ENCODE peak calls at places on chromosomes 13 and 19, in seven cellular contexts. O is CD4-positive, alpha-beta T cell; C is cardiac muscle cell; J is CD4-positive, CD25-positive, alpha-beta regulatory T cell; D is epithelial cell of prostate; F is tibial nerve; H is heart right ventricle. T is an unnamed sample.

GRCh38 chr19:12318782-12319413 is 14.5 kb downstream of the ZNF563 start:
- DNase-seq in J (no peak), F (no peak), C (no peak), H (no peak), D (no peak), O (no peak), T (no peak)

GRCh38 chr13:44063881-44064280 is 184.2 kb downstream of the LACC1 start:
- DNase-seq in H (no peak), F (no peak), D (peak), J (no peak), C (no peak), O (no peak), T (no peak)

GRCh38 chr19:39112338-39112890 is 13.2 kb upstream of the PAK4 start:
- DNase-seq in D (peak), J (no peak), C (no peak), O (no peak), F (no peak), H (no peak), T (peak)

GRCh38 chr19:29013325-29013724 is 199.6 kb downstream of the UQCRFS1 start:
- DNase-seq in H (no peak), O (no peak), F (no peak), J (no peak), C (no peak), D (no peak), T (no peak)

GRCh38 chr13:48769107-48769704 is 115.5 kb downstream of the CYSLTR2 start:
- DNase-seq in O (peak), F (peak), C (peak), H (peak), D (no peak), J (peak), T (peak)

GRCh38 chr13:100396771-100397170 is 191.8 kb downstream of the GGACT start:
- DNase-seq in F (no peak), C (no peak), O (no peak), H (no peak), J (no peak), D (no peak), T (no peak)

GRCh38 chr13:21328836-21329477 is 130.1 kb downstream of the ZDHHC20 start:
- DNase-seq in O (no peak), F (no peak), J (no peak), C (no peak), D (no peak), H (no peak), T (no peak)

GRCh38 chr19:41565384-41565730 is 10.6 kb upstream of the CEACAM21 start:
- DNase-seq in J (no peak), H (no peak), C (no peak), O (no peak), F (no peak), D (no peak), T (no peak)

GRCh38 chr19:38678217-38678890 is 30.9 kb downstream of the ACTN4 start:
- DNase-seq in C (no peak), J (no peak), F (no peak), D (no peak), O (no peak), H (no peak), T (no peak)

GRCh38 chr19:2727640-2727944 is 6.4 kb upstream of the DIRAS1 start:
- DNase-seq in J (no peak), F (no peak), H (no peak), O (no peak), D (no peak), C (no peak), T (peak)

GRCh38 chr13:43728411-43728810 is 58.4 kb downstream of the ENOX1 start:
- DNase-seq in C (no peak), F (no peak), H (no peak), J (no peak), D (no peak), O (no peak), T (no peak)

GRCh38 chr13:73321039-73321438 is 262.2 kb downstream of the KLF5 start:
- DNase-seq in F (no peak), H (no peak), O (no peak), D (no peak), J (no peak), C (no peak), T (no peak)

GRCh38 chr13:38024431-38024830 is 154.9 kb upstream of the TRPC4 start:
- DNase-seq in D (no peak), F (no peak), H (no peak), J (no peak), C (no peak), O (no peak), T (no peak)

GRCh38 chr13:42807236-42807635 is 25.9 kb downstream of the FAM216B start:
- DNase-seq in J (no peak), D (no peak), C (no peak), F (no peak), H (no peak), O (no peak), T (no peak)

GRCh38 chr13:50898338-50898737 is 11.3 kb upstream of the RNASEH2B start:
- DNase-seq in O (no peak), D (no peak), H (no peak), C (no peak), J (no peak), F (no peak), T (no peak)

GRCh38 chr13:27607125-27607524 is 13.2 kb downstream of the LNX2 start:
- DNase-seq in J (no peak), D (no peak), O (no peak), C (peak), F (no peak), H (peak), T (peak)

GRCh38 chr19:29400917-29401711 is 124.7 kb upstream of the VSTM2B start:
- DNase-seq in O (no peak), J (no peak), D (no peak), H (no peak), F (no peak), C (no peak), T (no peak)

GRCh38 chr19:18278521-18279265 is 2.7 kb downstream of the JUND start:
- DNase-seq in O (peak), C (no peak), H (no peak), J (peak), F (no peak), D (no peak), T (no peak)

GRCh38 chr13:36778083-36778671 is 40.8 kb upstream of the RFXAP start:
- DNase-seq in C (no peak), J (no peak), F (no peak), H (no peak), O (no peak), D (no peak), T (no peak)

GRCh38 chr13:29800687-29801086 is 49.7 kb downstream of the UBL3 start:
- DNase-seq in F (no peak), H (no peak), J (no peak), D (no peak), C (no peak), O (no peak), T (no peak)

GRCh38 chr19:6696239-6696820 is 24.1 kb downstream of the C3 start:
- DNase-seq in H (no peak), O (no peak), D (no peak), J (no peak), F (no peak), C (no peak), T (no peak)

GRCh38 chr19:51702103-51702753 is 9.1 kb downstream of the SPACA6 start:
- DNase-seq in J (peak), H (peak), F (peak), O (peak), C (peak), D (no peak), T (peak)

GRCh38 chr13:99871249-99871898 is 100.2 kb downstream of the ZIC5 start:
- DNase-seq in O (no peak), J (no peak), H (no peak), D (no peak), C (no peak), F (no peak), T (no peak)

GRCh38 chr19:32599736-32600157 is 18.8 kb downstream of the PDCD5 start:
- DNase-seq in H (peak), C (peak), F (no peak), J (peak), D (peak), O (no peak), T (peak)

GRCh38 chr13:98215508-98215907 is 38.4 kb upstream of the RNF113B start:
- DNase-seq in J (no peak), H (no peak), D (no peak), O (no peak), F (no peak), C (no peak), T (no peak)

GRCh38 chr19:47511681-47512080 is 3.2 kb downstream of the NAPA start:
- DNase-seq in D (no peak), H (no peak), J (no peak), C (no peak), F (no peak), O (no peak), T (no peak)

GRCh38 chr13:113851826-113852535 is 11.9 kb downstream of the GAS6 start:
- DNase-seq in H (peak), J (no peak), O (no peak), D (no peak), F (no peak), C (no peak), T (no peak)

GRCh38 chr13:30224732-30225131 is 82.6 kb downstream of the KATNAL1 start:
- DNase-seq in F (no peak), O (no peak), C (no peak), J (no peak), D (peak), H (no peak), T (peak)

GRCh38 chr13:111531505-111531904 is 211.1 kb downstream of the TEX29 start:
- DNase-seq in D (no peak), C (peak), J (no peak), F (no peak), O (no peak), H (no peak), T (no peak)

GRCh38 chr19:44767295-44768180 is 10.2 kb upstream of the CBLC start:
- DNase-seq in O (no peak), D (no peak), J (no peak), C (no peak), H (no peak), F (no peak), T (no peak)

GRCh38 chr13:51148952-51149573 is 38.0 kb upstream of the C13orf42 start:
- DNase-seq in F (no peak), D (no peak), O (no peak), J (no peak), C (peak), H (peak), T (peak)

GRCh38 chr13:110559429-110559943 is 2.0 kb downstream of the RAB20 start:
- DNase-seq in O (no peak), D (no peak), F (no peak), C (peak), J (no peak), H (peak), T (no peak)

GRCh38 chr13:67443901-67444300 is 213.8 kb upstream of the PCDH9 start:
- DNase-seq in D (no peak), C (no peak), H (no peak), F (no peak), O (no peak), J (no peak), T (no peak)

DNA sequence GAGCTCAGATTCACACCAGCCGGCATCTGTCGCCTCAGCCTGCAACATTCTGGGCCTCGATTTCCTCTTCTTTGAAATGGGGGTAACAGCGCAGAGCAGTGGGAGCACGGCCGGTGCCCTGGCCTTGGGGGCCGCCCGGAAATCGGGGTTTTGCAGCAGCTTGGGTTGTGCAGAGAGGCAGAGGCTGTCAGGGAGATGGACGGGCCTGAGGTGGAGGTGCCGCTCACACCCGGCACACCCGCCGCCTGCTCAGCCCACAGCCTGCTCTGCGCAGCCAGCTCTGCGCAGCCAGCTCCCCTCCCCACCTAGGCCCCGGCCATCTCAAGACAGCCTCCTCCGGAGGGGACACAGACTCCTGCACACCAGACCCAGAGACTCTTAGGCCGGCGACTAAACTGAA is 10.6 kb downstream of the KLF2 start:
- DNase-seq in F (no peak), D (no peak), J (no peak), C (no peak), H (no peak), O (no peak), T (no peak)
- H3K27ac ChIP-seq in F (no peak), D (no peak), J (no peak), C (no peak), H (no peak), O (no peak), T (no peak)

GRCh38 chr19:953501-954271 is 27.9 kb downstream of the ARID3A start:
- DNase-seq in J (no peak), O (no peak), H (no peak), F (no peak), C (peak), D (no peak), T (no peak)

GRCh38 chr19:952680-953500 is 27.1 kb downstream of the ARID3A start:
- DNase-seq in O (no peak), D (no peak), H (no peak), J (no peak), F (no peak), C (no peak), T (peak)

GRCh38 chr19:954672-955494 is 29.0 kb downstream of the ARID3A start:
- DNase-seq in D (no peak), F (no peak), J (no peak), C (no peak), O (no peak), H (no peak), T (no peak)

GRCh38 chr19:955803-956746 is 28.1 kb upstream of the WDR18 start:
- DNase-seq in C (peak), F (no peak), O (no peak), J (no peak), D (no peak), H (no peak), T (no peak)

GRCh38 chr19:954272-954671 is 28.4 kb downstream of the ARID3A start:
- DNase-seq in D (no peak), H (no peak), F (no peak), C (no peak), O (no peak), J (no peak), T (no peak)
- H3K27ac ChIP-seq in D (no peak), H (no peak), F (no peak), C (peak), O (no peak), J (no peak), T (no peak)

GRCh38 chr13:92769064-92769463 is 457.5 kb upstream of the GPC6 start:
- DNase-seq in D (no peak), C (no peak), J (no peak), O (no peak), F (no peak), H (no peak), T (no peak)
- H3K27ac ChIP-seq in D (no peak), C (no peak), J (no peak), O (no peak), F (no peak), H (no peak), T (no peak)

GRCh38 chr13:24050292-24050711 is 110.2 kb upstream of the SPATA13 start:
- DNase-seq in O (no peak), C (no peak), H (no peak), J (no peak), D (no peak), F (no peak), T (peak)
- H3K27ac ChIP-seq in O (no peak), C (no peak), H (no peak), J (no peak), D (no peak), F (peak), T (peak)

DNA sequence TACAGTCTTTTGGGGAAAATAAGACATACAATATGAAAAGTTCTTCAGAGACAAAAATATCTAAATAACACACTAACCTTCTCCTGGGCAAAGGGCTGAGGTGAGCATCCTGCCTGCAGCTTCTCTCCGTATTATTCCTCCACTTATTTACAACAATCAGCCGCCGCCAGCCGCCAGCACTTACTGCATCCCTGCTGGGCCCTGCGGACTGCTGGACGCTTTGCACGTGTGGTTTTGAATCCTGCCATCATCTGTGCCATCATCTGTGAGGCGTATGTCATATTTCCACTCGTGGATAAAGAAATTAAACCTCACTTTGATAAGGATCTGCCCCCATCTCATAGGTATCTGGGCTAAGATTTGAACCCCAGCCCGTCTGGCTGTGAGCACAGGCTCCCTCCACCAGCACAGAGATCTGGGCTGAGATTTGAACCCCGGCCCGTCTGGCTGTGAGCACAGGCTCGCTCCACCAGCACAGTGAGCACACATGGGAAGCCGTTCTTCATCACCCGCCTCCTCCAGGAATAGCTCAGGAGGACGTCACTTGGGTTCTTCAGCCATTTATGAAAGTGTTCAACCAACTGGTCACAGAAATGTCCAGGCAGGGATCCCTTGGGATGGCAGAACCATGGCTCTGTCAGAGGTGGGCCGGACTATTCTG is 35.2 kb upstream of the TUBGCP3 start:
- DNase-seq in J (no peak), O (no peak), H (no peak), D (no peak), F (no peak), C (no peak), T (no peak)
- H3K27ac ChIP-seq in J (no peak), O (no peak), H (no peak), D (no peak), F (no peak), C (no peak), T (no peak)

GRCh38 chr19:14406645-14407331 is 12.4 kb downstream of the DDX39A start:
- DNase-seq in O (no peak), H (no peak), J (no peak), F (no peak), D (no peak), C (no peak), T (no peak)

GRCh38 chr19:14405380-14405757 is 13.8 kb downstream of the DDX39A start:
- DNase-seq in O (no peak), D (no peak), F (no peak), J (no peak), H (no peak), C (no peak), T (no peak)

GRCh38 chr19:14407889-14408640 is 11.1 kb downstream of the DDX39A start:
- DNase-seq in H (no peak), J (no peak), F (no peak), O (no peak), C (no peak), D (no peak), T (no peak)

GRCh38 chr19:14404322-14404721 is 14.8 kb downstream of the DDX39A start:
- DNase-seq in O (no peak), J (no peak), H (no peak), D (no peak), F (no peak), C (no peak), T (no peak)

GRCh38 chr19:14405758-14406644 is 13.1 kb downstream of the DDX39A start:
- DNase-seq in F (peak), H (peak), O (peak), C (peak), J (peak), D (no peak), T (peak)
- H3K27ac ChIP-seq in F (peak), H (peak), O (peak), C (peak), J (peak), D (peak), T (peak)

GRCh38 chr19:50513746-50514345 is at the start of gene ASPDH:
- DNase-seq in F (no peak), H (no peak), C (no peak), J (no peak), O (no peak), D (no peak), T (no peak)

GRCh38 chr19:50511069-50511822 is at the start of gene JOSD2:
- DNase-seq in H (peak), C (peak), O (peak), J (peak), D (peak), F (peak), T (peak)

GRCh38 chr19:50512999-50513745 is 541 bp downstream of the ASPDH start:
- DNase-seq in D (no peak), O (no peak), H (no peak), J (no peak), C (no peak), F (no peak), T (no peak)

GRCh38 chr19:50510700-50511068 is 307 bp downstream of the JOSD2 start:
- DNase-seq in C (no peak), J (no peak), O (no peak), F (no peak), D (no peak), H (no peak), T (no peak)

DNA sequence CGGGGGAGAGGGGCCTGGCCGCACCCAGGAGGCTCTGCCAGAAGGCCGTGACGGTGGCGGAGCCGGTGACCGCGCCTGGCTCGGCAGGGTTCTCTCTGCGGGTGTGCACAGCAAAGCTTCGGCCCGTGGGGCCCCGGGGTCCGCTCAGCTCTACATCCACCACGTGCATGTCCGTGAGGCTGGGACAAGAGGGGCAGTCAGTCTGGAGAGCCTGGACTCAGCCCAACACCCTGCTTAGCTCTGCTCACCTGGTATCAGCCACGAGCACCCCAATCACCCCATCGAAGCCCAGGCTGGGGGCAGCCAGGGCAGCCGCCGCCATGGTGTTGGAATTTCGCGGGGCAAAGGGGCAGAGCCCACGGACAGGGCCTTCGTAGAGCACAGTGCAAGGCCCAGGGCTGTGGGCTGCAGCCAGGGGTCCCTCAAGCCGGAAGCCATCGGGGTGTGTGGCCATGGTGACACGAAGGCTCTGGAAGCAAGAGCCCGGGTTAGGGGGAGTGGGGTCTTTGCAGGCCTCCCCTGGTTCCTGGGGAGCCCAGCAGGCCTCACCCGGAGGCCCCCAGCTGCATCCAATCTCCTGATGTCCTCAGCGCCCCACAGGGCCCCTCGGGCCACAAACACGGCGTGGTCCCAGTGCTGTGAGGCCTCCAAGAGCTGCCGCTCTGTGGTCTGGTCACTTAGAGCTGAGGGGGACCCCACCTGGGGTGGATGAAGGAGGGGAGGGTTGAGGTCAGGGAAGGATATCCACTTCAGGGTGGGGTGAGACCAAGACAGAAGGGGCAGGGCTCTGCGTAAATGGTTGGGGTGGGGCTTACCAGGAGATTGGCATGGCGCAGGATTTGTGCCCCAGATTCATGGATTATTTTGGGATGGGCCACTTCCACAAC is 1.4 kb downstream of the ASPDH start:
- DNase-seq in C (no peak), H (no peak), J (no peak), O (no peak), D (no peak), F (no peak), T (no peak)
- H3K27ac ChIP-seq in C (peak), H (no peak), J (peak), O (no peak), D (no peak), F (peak), T (peak)

DNA sequence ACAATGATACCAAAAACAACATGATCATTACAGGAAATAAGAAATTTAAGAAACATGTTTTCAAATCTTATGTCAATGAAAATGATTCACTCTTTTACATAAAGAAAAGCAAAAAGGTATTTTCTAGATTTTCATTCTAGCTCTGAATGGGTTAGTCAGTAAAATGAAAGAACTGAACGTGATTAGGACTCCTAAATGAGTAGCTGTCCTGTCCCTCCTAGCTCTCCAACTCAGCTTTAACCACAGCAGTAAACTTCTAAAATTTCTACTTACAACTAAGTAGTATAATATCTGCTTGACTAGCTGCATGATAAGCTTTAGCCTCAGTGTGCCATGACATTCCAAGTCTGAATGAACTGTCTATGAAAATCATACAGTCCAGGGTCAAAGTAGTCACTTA is 136.5 kb downstream of the MYCBP2 start:
- DNase-seq in C (no peak), J (no peak), D (no peak), F (no peak), H (no peak), O (no peak), T (no peak)
- H3K27ac ChIP-seq in C (no peak), J (peak), D (no peak), F (no peak), H (no peak), O (no peak), T (no peak)

T was measured in RWPE1.